ENCODE peak calls at places on chromosomes 5 and 9, in five cellular contexts. S is CD4-positive, alpha-beta T cell; E is GDM1; C is T-helper 22 cell; W is NAMALWA. B is an unnamed sample.

GRCh38 chr9:91192379-91192775 is 169.3 kb downstream of the AUH start:
- DNase-seq in W (peak; percentile 28), E (no peak), C (no peak), S (no peak), B (no peak)

GRCh38 chr9:136011703-136012496 is 50.7 kb upstream of the UBAC1 start:
- DNase-seq in E (no peak), S (no peak), C (no peak), W (peak; percentile 44), B (no peak)

GRCh38 chr5:139762624-139763170 is 32.9 kb upstream of the PSD2 start:
- DNase-seq in C (no peak), E (no peak), W (no peak), S (no peak), B (no peak)

GRCh38 chr9:6096821-6097220 is 81.4 kb upstream of the RANBP6 start:
- DNase-seq in S (no peak), W (no peak), C (no peak), E (no peak), B (no peak)

GRCh38 chr9:98047002-98047401 is 9.5 kb upstream of the NANS start:
- DNase-seq in S (no peak), W (peak; percentile 54), C (no peak), E (no peak), B (no peak)

GRCh38 chr5:170403675-170404074 is 14.5 kb upstream of the KCNMB1 start:
- DNase-seq in E (peak; percentile 37), C (no peak), W (no peak), S (no peak), B (no peak)

GRCh38 chr5:128632264-128632663 is 94.2 kb upstream of the FBN2 start:
- DNase-seq in E (no peak), W (no peak), C (no peak), S (no peak), B (no peak)

GRCh38 chr9:104900324-104900723 is 27.6 kb downstream of the ABCA1 start:
- DNase-seq in S (no peak), W (no peak), E (no peak), C (no peak), B (no peak)

GRCh38 chr5:104199771-104200170 is 637.2 kb upstream of the NUDT12 start:
- DNase-seq in S (no peak), W (no peak), E (no peak), C (no peak), B (no peak)

GRCh38 chr5:93477791-93478190 is 103.2 kb downstream of the NR2F1-AS1 start:
- DNase-seq in E (no peak), W (no peak), C (no peak), S (no peak), B (no peak)

GRCh38 chr5:1703352-1704050 is 96.1 kb downstream of the MRPL36 start:
- DNase-seq in E (no peak), S (no peak), C (no peak), W (no peak), B (no peak)

GRCh38 chr9:99056876-99057664 is 47.8 kb upstream of the TGFBR1 start:
- DNase-seq in W (no peak), C (no peak), S (no peak), E (no peak), B (no peak)

GRCh38 chr9:91580136-91580535 is 156.5 kb upstream of the NFIL3 start:
- DNase-seq in S (no peak), E (no peak), W (no peak), C (no peak), B (no peak)

GRCh38 chr5:66829826-66830225 is 233.6 kb downstream of the MAST4 start:
- DNase-seq in S (no peak), C (no peak), E (no peak), W (no peak), B (no peak)

GRCh38 chr9:125839322-125839721 is 92.1 kb downstream of the PBX3 start:
- DNase-seq in C (no peak), W (no peak), E (no peak), S (no peak), B (peak; percentile 39)

GRCh38 chr5:59158637-59159391 is 575.9 kb downstream of the RAB3C start:
- DNase-seq in E (no peak), W (no peak), S (no peak), C (no peak), B (no peak)

GRCh38 chr5:155512302-155512701 is 498.7 kb downstream of the KIF4B start:
- DNase-seq in E (no peak), W (no peak), S (no peak), C (no peak), B (no peak)

GRCh38 chr9:68728731-68729130 is 23.7 kb downstream of the PIP5K1B start:
- DNase-seq in W (no peak), C (no peak), S (no peak), E (no peak), B (no peak)

GRCh38 chr9:136576269-136576626 is 30.4 kb upstream of the NOTCH1 start:
- DNase-seq in W (no peak), C (no peak), E (no peak), S (no peak), B (no peak)

GRCh38 chr5:143036146-143036927 is 266.2 kb downstream of the ARHGAP26 start:
- DNase-seq in W (no peak), E (no peak), S (no peak), C (no peak), B (no peak)

GRCh38 chr5:168400429-168401220 is 85.6 kb upstream of the RARS1 start:
- DNase-seq in E (no peak), W (no peak), S (no peak), C (no peak), B (no peak)

GRCh38 chr5:9604416-9604815 is 25.7 kb downstream of the TAS2R1 start:
- DNase-seq in C (no peak), S (no peak), E (no peak), W (no peak), B (no peak)

GRCh38 chr5:118405650-118406061 is 582.7 kb downstream of the DTWD2 start:
- DNase-seq in W (no peak), S (no peak), C (no peak), E (no peak), B (no peak)

GRCh38 chr9:99299214-99300102 is 77.4 kb downstream of the SEC61B start:
- DNase-seq in E (no peak), C (no peak), S (no peak), W (peak; percentile 40), B (no peak)

GRCh38 chr9:37587521-37587920 is 4.9 kb downstream of the TOMM5 start:
- DNase-seq in E (no peak), S (no peak), C (no peak), W (no peak), B (no peak)

GRCh38 chr5:116467444-116467843 is 107.2 kb downstream of the SEMA6A start:
- DNase-seq in E (no peak), S (no peak), C (no peak), W (no peak), B (no peak)

GRCh38 chr5:51468196-51468595 is 84.9 kb downstream of the ISL1 start:
- DNase-seq in S (no peak), E (no peak), W (no peak), C (no peak), B (no peak)

GRCh38 chr5:163248856-163249255 is 188.5 kb upstream of the CCNG1 start:
- DNase-seq in E (no peak), W (no peak), S (no peak), C (no peak), B (no peak)

GRCh38 chr5:120436996-120437395 is 27.1 kb upstream of the PRR16 start:
- DNase-seq in E (no peak), S (no peak), W (no peak), C (no peak), B (no peak)

GRCh38 chr5:77306531-77306930 is 96.1 kb downstream of the PDE8B start:
- DNase-seq in W (no peak), S (no peak), C (no peak), E (no peak), B (no peak)

GRCh38 chr5:59171131-59171530 is 588.3 kb downstream of the RAB3C start:
- DNase-seq in S (no peak), W (no peak), C (no peak), E (no peak), B (no peak)

GRCh38 chr9:127809002-127809561 is 6.4 kb downstream of the FPGS start:
- DNase-seq in E (no peak), S (no peak), C (no peak), W (no peak), B (no peak)

GRCh38 chr5:83375049-83375710 is 96.4 kb upstream of the VCAN start:
- DNase-seq in C (no peak), W (no peak), E (no peak), S (no peak), B (no peak)

GRCh38 chr5:128358826-128359225 is 179.2 kb downstream of the FBN2 start:
- DNase-seq in S (no peak), W (no peak), E (no peak), C (no peak), B (no peak)

GRCh38 chr9:3936520-3937235 is 363.2 kb downstream of the GLIS3 start:
- DNase-seq in E (no peak), C (no peak), W (no peak), S (no peak), B (no peak)

GRCh38 chr5:61570767-61571166 is 238.7 kb downstream of the ZSWIM6 start:
- DNase-seq in E (no peak), W (no peak), C (no peak), S (no peak), B (no peak)